ENCODE peak calls at places on chromosome 13, in ten cellular contexts. U, O, Y, T, X, F, M, K, B and W are unnamed samples.

GRCh38 chr13:27619093-27619705 is 1.1 kb downstream of the LNX2 start:
- DNase-seq in U (no peak), O (no peak), Y (no peak), T (no peak), X (no peak), F (no peak), M (no peak), K (no peak), B (no peak), W (no peak)

GRCh38 chr13:41960195-41960699 is 662 bp downstream of the VWA8 start:
- DNase-seq in U (no peak), O (no peak), Y (peak), T (no peak), X (no peak), F (no peak), M (no peak), K (no peak), B (no peak), W (no peak)

GRCh38 chr13:75417006-75417384 is 65.0 kb downstream of the TBC1D4 start:
- DNase-seq in U (no peak), O (no peak), Y (no peak), T (no peak), X (no peak), F (no peak), M (no peak), K (no peak), B (no peak), W (no peak)

GRCh38 chr13:97430296-97430695 is 3.7 kb upstream of the RAP2A start:
- DNase-seq in U (no peak), O (no peak), Y (no peak), T (no peak), X (no peak), F (no peak), M (no peak), K (no peak), B (no peak), W (no peak)

GRCh38 chr13:99894835-99895427 is 76.6 kb downstream of the ZIC5 start:
- DNase-seq in U (no peak), O (no peak), Y (no peak), T (no peak), X (no peak), F (no peak), M (no peak), K (no peak), B (peak), W (no peak)

GRCh38 chr13:25168800-25169199 is 3.3 kb downstream of the AMER2 start:
- DNase-seq in U (no peak), O (no peak), Y (no peak), T (no peak), X (no peak), F (no peak), M (peak), K (no peak), B (no peak), W (no peak)

GRCh38 chr13:99468971-99469545 is 32.2 kb upstream of the TM9SF2 start:
- DNase-seq in U (no peak), O (no peak), Y (no peak), T (no peak), X (no peak), F (no peak), M (no peak), K (no peak), B (no peak), W (no peak)

GRCh38 chr13:44266772-44267171 is 106.9 kb upstream of the SERP2 start:
- DNase-seq in U (no peak), O (no peak), Y (no peak), T (no peak), X (no peak), F (no peak), M (no peak), K (no peak), B (no peak), W (no peak)

GRCh38 chr13:45325806-45326205 is 15.2 kb downstream of the TPT1 start:
- DNase-seq in U (no peak), O (no peak), Y (peak), T (no peak), X (no peak), F (no peak), M (no peak), K (no peak), B (no peak), W (no peak)

GRCh38 chr13:96100457-96101220 is 10.7 kb downstream of the HS6ST3 start:
- DNase-seq in U (no peak), O (no peak), Y (no peak), T (no peak), X (no peak), F (no peak), M (no peak), K (no peak), B (no peak), W (no peak)

GRCh38 chr13:95643814-95644598 is 500 bp downstream of the DZIP1 start:
- DNase-seq in U (peak), O (no peak), Y (no peak), T (no peak), X (no peak), F (no peak), M (no peak), K (no peak), B (peak), W (no peak)

GRCh38 chr13:101942038-101942437 is 459.8 kb downstream of the FGF14 start:
- DNase-seq in U (no peak), O (no peak), Y (no peak), T (no peak), X (no peak), F (no peak), M (no peak), K (no peak), B (peak), W (no peak)

GRCh38 chr13:26695891-26696311 is 64.7 kb downstream of the GPR12 start:
- DNase-seq in U (no peak), O (no peak), Y (no peak), T (no peak), X (no peak), F (no peak), M (no peak), K (no peak), B (no peak), W (no peak)

GRCh38 chr13:50708461-50708860 is 135.0 kb downstream of the DLEU7 start:
- DNase-seq in U (no peak), O (no peak), Y (peak), T (no peak), X (no peak), F (no peak), M (no peak), K (no peak), B (no peak), W (no peak)

GRCh38 chr13:100533588-100534041 is 55.0 kb downstream of the GGACT start:
- DNase-seq in U (no peak), O (no peak), Y (no peak), T (no peak), X (peak), F (no peak), M (no peak), K (no peak), B (no peak), W (no peak)

GRCh38 chr13:66553391-66553790 is 676.7 kb downstream of the PCDH9 start:
- DNase-seq in U (no peak), O (no peak), Y (no peak), T (no peak), X (no peak), F (no peak), M (no peak), K (no peak), B (no peak), W (no peak)

GRCh38 chr13:73891805-73892204 is 242.4 kb downstream of the KLF12 start:
- DNase-seq in U (no peak), O (no peak), Y (no peak), T (no peak), X (no peak), F (no peak), M (no peak), K (no peak), B (no peak), W (no peak)

GRCh38 chr13:25901460-25902376 is 150.1 kb downstream of the SHISA2 start:
- DNase-seq in U (no peak), O (peak), Y (no peak), T (no peak), X (no peak), F (peak), M (no peak), K (no peak), B (no peak), W (peak)